ENCODE peak calls at places on chromosomes 11 and 22, in five cellular contexts. Z is OCI-LY7; Y is coronary artery; N is CD4-positive, CD25-positive, alpha-beta regulatory T cell; W is breast epithelium. T is an unnamed sample.

GRCh38 chr11:112355726-112356125 is 95.1 kb upstream of the PLET1 start:
- DNase-seq in N (no peak), W (no peak), Y (no peak), Z (no peak), T (no peak)

GRCh38 chr11:35307221-35307621 is 112.1 kb downstream of the SLC1A2 start:
- DNase-seq in N (no peak), W (no peak), Z (no peak), Y (no peak), T (no peak)

GRCh38 chr11:2996976-2997375 is 4.8 kb upstream of the NAP1L4 start:
- DNase-seq in N (no peak), Z (no peak), Y (peak; percentile 47), W (peak; percentile 45), T (no peak)

GRCh38 chr11:69703711-69704507 is at the start of gene FGF19:
- DNase-seq in N (no peak), W (no peak), Y (no peak), Z (no peak), T (no peak)

GRCh38 chr11:86041975-86042378 is 26.9 kb downstream of the PICALM start:
- DNase-seq in N (peak; percentile 79), W (no peak), Y (no peak), Z (peak; percentile 79), T (no peak)

GRCh38 chr11:17392872-17393271 is 4.4 kb upstream of the KCNJ11 start:
- DNase-seq in N (no peak), W (no peak), Y (no peak), Z (no peak), T (no peak)

GRCh38 chr11:111586305-111586915 is 15.8 kb upstream of the SIK2 start:
- DNase-seq in Z (peak; percentile 78), W (no peak), N (peak; percentile 58), Y (no peak), T (no peak)

GRCh38 chr11:129386795-129387390 is 11.2 kb downstream of the BARX2 start:
- DNase-seq in Z (no peak), W (no peak), N (no peak), Y (no peak), T (no peak)

GRCh38 chr11:64745219-64745522 is 1.2 kb upstream of the RASGRP2 start:
- DNase-seq in W (no peak), Z (peak; percentile 96), Y (no peak), N (peak; percentile 92), T (no peak)

GRCh38 chr11:45852018-45852711 is 4.9 kb downstream of the CRY2 start:
- DNase-seq in Z (no peak), Y (no peak), N (no peak), W (no peak), T (no peak)

GRCh38 chr11:73322111-73322985 is 14.3 kb downstream of the ARHGEF17 start:
- DNase-seq in W (no peak), N (no peak), Z (peak; percentile 44), Y (no peak), T (no peak)

GRCh38 chr11:61543606-61544306 is 35.2 kb downstream of the LRRC10B start:
- DNase-seq in Y (no peak), Z (no peak), N (no peak), W (no peak), T (no peak)

GRCh38 chr11:115687934-115688333 is 183.7 kb upstream of the CADM1 start:
- DNase-seq in N (no peak), Y (no peak), W (no peak), Z (no peak), T (no peak)

GRCh38 chr22:44659140-44659539 is 42.9 kb upstream of the PRR5 start:
- DNase-seq in Z (no peak), Y (no peak), N (no peak), W (no peak), T (peak; percentile 27)

GRCh38 chr11:134762248-134763029 is 350.4 kb upstream of the B3GAT1 start:
- DNase-seq in Y (peak; percentile 40), Z (no peak), N (no peak), W (no peak), T (no peak)

GRCh38 chr22:20214853-20215252 is 53.3 kb downstream of the RTN4R start:
- DNase-seq in Y (no peak), Z (no peak), W (no peak), N (no peak), T (no peak)

GRCh38 chr11:31687861-31688260 is 123.3 kb downstream of the PAX6 start:
- DNase-seq in W (no peak), Y (no peak), Z (no peak), N (no peak), T (no peak)

GRCh38 chr11:24949406-24949805 is 452.6 kb downstream of the LUZP2 start:
- DNase-seq in W (no peak), Y (no peak), Z (no peak), N (no peak), T (no peak)

GRCh38 chr22:47810505-47811500 is 1048.4 kb downstream of the TBC1D22A start:
- DNase-seq in N (no peak), W (no peak), Z (no peak), Y (peak; percentile 45), T (no peak)

GRCh38 chr11:120432056-120433018 is 79.2 kb upstream of the GRIK4 start:
- DNase-seq in Z (no peak), N (no peak), W (no peak), Y (no peak), T (no peak)

GRCh38 chr22:19852177-19852781 is 2.4 kb downstream of the GNB1L start:
- DNase-seq in Z (no peak), N (no peak), Y (no peak), W (no peak), T (no peak)

GRCh38 chr22:43077121-43077877 is 11.9 kb downstream of the TTLL1 start:
- DNase-seq in N (no peak), Z (no peak), W (no peak), Y (no peak), T (no peak)

GRCh38 chr11:8685306-8685705 is 2.7 kb downstream of the RPL27A start:
- DNase-seq in N (no peak), Z (no peak), Y (no peak), W (no peak), T (no peak)

GRCh38 chr11:119990306-119991021 is 147.4 kb downstream of the TRIM29 start:
- DNase-seq in Y (no peak), N (no peak), Z (no peak), W (no peak), T (peak; percentile 63)

GRCh38 chr22:48980918-48981317 is 846.8 kb downstream of the BRD1 start:
- DNase-seq in N (no peak), Z (no peak), Y (no peak), W (no peak), T (no peak)

GRCh38 chr11:2121227-2122130 is 17.7 kb downstream of the IGF2 start:
- DNase-seq in Z (no peak), Y (no peak), W (no peak), N (no peak), T (no peak)

GRCh38 chr22:36239150-36239400 is 252 bp downstream of the APOL2 start:
- DNase-seq in Y (no peak), N (no peak), Z (no peak), W (no peak), T (no peak)

GRCh38 chr11:88886796-88887195 is 179.0 kb downstream of the GRM5 start:
- DNase-seq in Z (peak; percentile 76), Y (no peak), N (peak; percentile 37), W (no peak), T (no peak)

GRCh38 chr11:62687508-62688396 is 1.6 kb downstream of the LRRN4CL start:
- DNase-seq in N (no peak), Y (no peak), W (no peak), Z (no peak), T (no peak)

GRCh38 chr11:43282607-43283440 is 29.0 kb upstream of the API5 start:
- DNase-seq in N (peak; percentile 26), W (no peak), Y (no peak), Z (peak; percentile 53), T (peak; percentile 6)

GRCh38 chr11:34495724-34496377 is 17.7 kb downstream of the ELF5 start:
- DNase-seq in N (no peak), Z (no peak), Y (no peak), W (no peak), T (no peak)

GRCh38 chr11:117870176-117870952 is 6.1 kb downstream of the FXYD6 start:
- DNase-seq in W (no peak), N (no peak), Y (no peak), Z (no peak), T (no peak)

GRCh38 chr22:19040581-19041402 is 81.4 kb downstream of the DGCR2 start:
- DNase-seq in N (no peak), Y (no peak), W (no peak), Z (no peak), T (no peak)

GRCh38 chr22:46992121-46992731 is 229.8 kb downstream of the TBC1D22A start:
- DNase-seq in Y (no peak), Z (no peak), N (no peak), W (no peak), T (no peak)

GRCh38 chr11:89660234-89660633 is 49.9 kb upstream of the TRIM77 start:
- DNase-seq in N (no peak), Y (no peak), W (no peak), Z (no peak), T (no peak)

DNA sequence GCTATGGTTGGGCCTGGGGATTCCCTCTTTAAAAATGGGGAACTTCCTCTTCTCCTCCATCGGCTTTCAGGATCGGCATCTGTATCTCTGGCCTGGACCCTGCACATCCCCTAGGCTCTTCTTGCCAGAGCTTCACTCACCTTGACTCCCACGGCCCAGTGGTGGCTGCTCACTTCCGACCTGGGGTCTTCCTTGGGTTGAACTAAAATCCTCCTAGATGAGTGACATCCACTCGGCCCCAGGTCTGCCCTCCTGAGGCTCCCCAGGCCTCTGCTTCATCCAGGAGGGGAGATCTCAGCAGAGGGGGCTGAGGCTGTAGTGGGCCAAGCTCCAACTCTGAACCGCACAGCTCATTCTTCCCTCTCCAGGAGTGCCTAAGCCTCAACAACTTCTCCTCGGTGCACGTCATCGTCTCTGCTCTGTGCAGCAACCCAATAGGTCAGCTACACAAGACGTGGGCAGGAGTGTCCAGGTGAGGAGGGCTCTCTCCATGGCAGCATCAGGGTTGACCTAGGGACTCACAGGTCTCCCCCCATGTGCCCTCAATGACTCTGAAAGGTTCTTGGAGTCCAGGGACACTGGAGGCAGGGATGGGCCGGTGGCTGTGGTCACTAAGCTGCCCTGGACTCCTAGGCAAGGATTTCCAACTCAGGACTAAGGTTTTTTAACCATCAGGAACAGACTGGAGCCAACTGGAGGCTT is 3.3 kb downstream of the RGL4 start:
- DNase-seq in Z (no peak), Y (no peak), N (no peak), W (peak; percentile 31), T (no peak)
- H3K27ac ChIP-seq in Z (no peak overlapping the region), Y (no peak overlapping the region), N (peak overlapping the region; percentile 91), W (no peak overlapping the region), T (no peak overlapping the region)

DNA sequence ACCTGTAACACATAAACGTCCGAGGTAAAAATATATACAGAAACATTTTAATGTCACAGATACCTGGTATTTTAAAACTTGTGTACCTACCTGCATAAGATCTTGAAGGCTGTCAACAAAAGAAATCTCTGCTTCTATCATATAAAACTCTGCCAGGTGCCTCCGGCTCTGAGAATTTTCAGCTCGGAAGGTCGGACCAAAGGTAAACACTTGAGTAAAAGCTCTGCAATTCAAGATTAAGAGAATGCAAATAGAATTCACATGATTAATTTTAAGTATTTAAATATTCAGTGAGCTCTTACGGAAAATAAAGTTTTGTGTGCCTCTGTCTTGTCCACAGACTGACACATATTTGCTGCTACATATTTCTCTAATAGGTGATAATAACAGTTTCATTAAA is 75.4 kb upstream of the GAB2 start:
- DNase-seq in W (no peak), Z (no peak), Y (no peak), N (no peak), T (no peak)
- H3K27ac ChIP-seq in W (no peak overlapping the region), Z (no peak overlapping the region), Y (no peak overlapping the region), N (no peak overlapping the region), T (no peak overlapping the region)

GRCh38 chr22:37624017-37624365 is 15.4 kb downstream of the GGA1 start:
- DNase-seq in Y (no peak), W (no peak), N (no peak), Z (no peak), T (no peak)
- H3K27ac ChIP-seq in Y (no peak overlapping the region), W (peak overlapping the region; percentile 39), N (peak overlapping the region; percentile 81), Z (peak overlapping the region; percentile 38), T (no peak overlapping the region)

GRCh38 chr11:132914600-132914999 is 617.7 kb downstream of the OPCML start:
- DNase-seq in Z (no peak), N (no peak), Y (no peak), W (no peak), T (no peak)
- H3K27ac ChIP-seq in Z (no peak overlapping the region), N (no peak overlapping the region), Y (no peak overlapping the region), W (no peak overlapping the region), T (no peak overlapping the region)